ENCODE peak calls at places on chromosomes 11 and 22, in seven cellular contexts. M is ovary; R is CD8-positive, alpha-beta memory T cell; V is cardiac muscle cell; A is mesenchymal stem cell; D is GM23338; C is HCT116. E is an unnamed sample.

GRCh38 chr11:47259178-47259977 is 1.6 kb downstream of the NR1H3 start:
- DNase-seq in M (no peak), R (peak; percentile 57), V (peak; percentile 71), A (peak; percentile 65), D (peak; percentile 87), C (no peak), E (no peak)

GRCh38 chr11:12455938-12456337 is 78.6 kb downstream of the PARVA start:
- DNase-seq in M (no peak), R (no peak), V (no peak), A (peak; percentile 42), D (no peak), C (no peak), E (no peak)

GRCh38 chr11:108522318-108522717 is 24.1 kb upstream of the POGLUT3 start:
- DNase-seq in M (no peak), R (no peak), V (no peak), A (no peak), D (no peak), C (no peak), E (no peak)

GRCh38 chr22:49202226-49202625 is 625.4 kb downstream of the BRD1 start:
- DNase-seq in M (no peak), R (no peak), V (no peak), A (no peak), D (no peak), C (no peak), E (no peak)

GRCh38 chr11:68328374-68329091 is 16.1 kb downstream of the LRP5 start:
- DNase-seq in M (no peak), R (no peak), V (no peak), A (no peak), D (peak; percentile 75), C (no peak), E (no peak)

GRCh38 chr11:115458877-115459276 is 45.3 kb downstream of the CADM1 start:
- DNase-seq in M (no peak), R (no peak), V (no peak), A (no peak), D (no peak), C (no peak), E (no peak)

GRCh38 chr11:34105957-34106504 is 602 bp downstream of the NAT10 start:
- DNase-seq in M (no peak), R (no peak), V (no peak), A (no peak), D (no peak), C (no peak), E (no peak)

GRCh38 chr11:59776210-59777066 is 21.3 kb downstream of the STX3 start:
- DNase-seq in M (no peak), R (no peak), V (no peak), A (peak; percentile 55), D (no peak), C (peak; percentile 85), E (peak; percentile 80)

GRCh38 chr22:25332386-25332785 is 112.9 kb downstream of the CRYBB2 start:
- DNase-seq in M (no peak), R (no peak), V (no peak), A (no peak), D (no peak), C (no peak), E (no peak)

GRCh38 chr22:37560682-37561208 is 465 bp downstream of the CDC42EP1 start:
- DNase-seq in M (peak; percentile 81), R (no peak), V (no peak), A (peak; percentile 72), D (peak; percentile 41), C (no peak), E (no peak)

GRCh38 chr11:63737718-63738117 is 30.9 kb downstream of the ZFTA start:
- DNase-seq in M (no peak), R (no peak), V (no peak), A (no peak), D (no peak), C (no peak), E (no peak)

GRCh38 chr11:61683961-61684869 is 4.0 kb downstream of the DAGLA start:
- DNase-seq in M (no peak), R (no peak), V (no peak), A (no peak), D (no peak), C (no peak), E (no peak)

GRCh38 chr22:27311666-27312566 is 489.6 kb downstream of the MN1 start:
- DNase-seq in M (no peak), R (no peak), V (no peak), A (peak; percentile 42), D (peak; percentile 48), C (no peak), E (no peak)

DNA sequence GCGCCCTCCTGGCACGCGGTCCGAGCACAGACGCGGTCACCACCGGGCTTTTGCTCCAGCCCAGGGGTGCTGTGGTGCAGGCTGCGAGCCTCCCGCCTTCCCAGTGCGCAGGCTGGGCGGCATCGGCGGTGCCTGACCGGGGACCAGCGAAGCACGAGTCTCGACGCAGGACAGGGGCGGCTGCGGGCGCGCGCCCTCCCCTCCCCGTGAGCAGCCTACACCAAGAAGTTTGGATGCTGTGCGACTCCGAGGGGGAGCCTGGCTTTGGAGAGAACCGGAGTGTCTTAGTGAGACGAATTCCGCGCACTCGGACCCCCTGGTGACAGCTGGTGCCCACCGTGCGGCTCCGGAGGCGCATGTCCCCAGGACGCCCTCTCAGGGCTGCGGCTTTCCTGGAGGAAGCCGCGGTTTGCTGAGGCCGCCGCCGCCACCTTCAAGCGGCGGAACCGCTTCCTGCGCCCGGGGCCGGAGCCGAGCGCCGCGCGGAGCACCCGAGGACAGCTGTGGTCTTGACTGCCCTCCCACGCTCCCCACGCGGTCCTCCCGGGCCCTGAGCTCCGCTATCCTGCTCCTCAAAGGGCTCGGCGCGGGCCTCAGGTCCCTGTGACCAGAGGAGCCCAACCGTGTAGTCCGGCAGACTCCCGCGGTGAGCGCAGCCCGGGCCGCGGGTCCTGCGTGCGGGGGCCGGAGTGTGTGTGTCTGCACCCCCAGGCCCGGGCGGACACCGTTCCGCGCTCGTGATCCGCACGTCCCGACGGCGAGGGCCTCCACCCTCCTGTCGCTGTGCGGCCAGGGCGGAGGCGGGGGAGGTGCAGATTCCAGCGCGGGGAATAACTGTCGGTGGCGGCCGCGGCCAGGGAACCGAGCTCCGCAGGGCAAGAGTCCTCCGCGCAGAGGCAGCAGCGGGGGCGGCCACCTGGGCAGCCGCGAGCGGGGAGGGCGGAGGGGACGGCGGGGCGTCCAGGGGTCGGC is 1.7 kb downstream of the FGF3 start:
- DNase-seq in M (no peak), R (no peak), V (peak; percentile 67), A (peak; percentile 18), D (peak; percentile 56), C (no peak), E (peak; percentile 33)
- H3K27me3 ChIP-seq in M (no peaks in the 10 kb centered on the region), R (peaks cover 6% of the 10 kb centered on the region), V (peaks cover 80% of the 10 kb centered on the region), A (peaks cover 81% of the 10 kb centered on the region), D (peaks cover 78% of the 10 kb centered on the region), C (peaks cover 8% of the 10 kb centered on the region), E (peaks cover 73% of the 10 kb centered on the region)

DNA sequence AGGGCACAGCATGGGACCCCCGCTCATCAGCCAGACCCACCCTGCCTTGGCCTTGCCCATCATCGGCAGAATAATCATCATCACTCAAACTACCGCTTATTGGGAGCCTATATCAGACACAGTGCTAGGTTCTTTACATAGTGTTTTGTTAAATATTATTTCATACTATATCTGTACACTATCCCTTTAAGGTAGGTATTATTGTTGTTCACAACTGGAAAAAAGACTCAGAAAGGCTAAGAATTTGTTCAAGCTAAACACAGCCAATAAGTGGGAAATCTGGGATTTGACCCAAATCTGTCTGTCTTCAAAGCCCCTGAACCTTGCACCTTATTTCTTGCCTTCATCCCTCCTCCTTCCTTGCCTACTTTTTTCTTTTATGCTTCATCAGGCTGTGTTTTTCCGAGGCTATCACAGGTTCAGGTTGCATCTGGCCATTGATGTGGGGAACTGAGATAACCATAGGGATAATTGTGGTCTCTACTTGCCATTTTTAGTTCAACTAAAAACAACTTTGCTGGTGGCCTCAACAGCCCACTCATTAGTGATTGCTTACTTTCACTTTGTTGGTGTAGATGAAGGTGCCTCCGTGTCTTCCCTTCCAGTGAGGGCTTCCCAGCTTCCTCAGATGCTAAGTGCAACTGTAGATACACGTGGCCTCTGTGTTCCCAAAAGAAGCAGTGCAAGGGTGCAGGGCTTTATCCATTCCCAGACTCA is 35.2 kb downstream of the KCNJ1 start:
- DNase-seq in M (no peak), R (no peak), V (no peak), A (no peak), D (no peak), C (no peak), E (no peak)
- H3K27ac ChIP-seq in M (no peak overlapping the region), R (no peak overlapping the region), V (no peak overlapping the region), A (no peak overlapping the region), D (no peak overlapping the region), C (no peak overlapping the region), E (no peak overlapping the region)

DNA sequence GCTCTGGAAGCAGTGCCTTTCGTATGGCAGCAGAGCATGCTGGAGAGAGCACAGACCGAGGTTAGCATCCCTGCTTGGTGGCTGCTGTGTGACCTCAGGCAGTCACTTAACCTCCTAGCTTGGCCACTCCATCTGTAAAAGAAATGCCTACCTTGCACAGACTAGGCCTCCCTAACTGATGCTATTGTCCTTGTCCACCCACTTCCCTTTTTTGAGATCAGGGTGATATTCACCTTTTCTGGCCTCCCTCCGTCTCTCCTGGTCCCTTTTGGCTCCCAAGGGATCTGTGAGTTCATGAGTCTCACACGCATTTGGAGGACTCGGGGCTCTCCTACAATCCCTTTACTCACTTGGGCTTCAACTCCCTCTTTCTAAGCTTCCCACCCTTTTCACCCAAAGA is 37.2 kb downstream of the TECTA start:
- DNase-seq in M (no peak), R (no peak), V (no peak), A (no peak), D (no peak), C (no peak), E (no peak)
- H3K4me1 ChIP-seq in M (no peaks in the 10 kb centered on the region), R (no peaks in the 10 kb centered on the region), V (peaks cover 5% of the 10 kb centered on the region), A (peaks cover 2% of the 10 kb centered on the region), D (no peaks in the 10 kb centered on the region), C (no peaks in the 10 kb centered on the region), E (no peaks in the 10 kb centered on the region)

GRCh38 chr11:282171-282570 is 4.0 kb downstream of the NLRP6 start:
- DNase-seq in M (no peak), R (no peak), V (no peak), A (no peak), D (no peak), C (no peak), E (no peak)

GRCh38 chr11:279966-280761 is 2.0 kb downstream of the NLRP6 start:
- DNase-seq in M (no peak), R (peak; percentile 71), V (peak; percentile 64), A (no peak), D (peak; percentile 74), C (no peak), E (no peak)

GRCh38 chr11:280762-281485 is 2.7 kb downstream of the NLRP6 start:
- DNase-seq in M (no peak), R (peak; percentile 67), V (no peak), A (no peak), D (peak; percentile 51), C (no peak), E (no peak)

GRCh38 chr11:282630-283360 is 4.6 kb downstream of the NLRP6 start:
- DNase-seq in M (no peak), R (no peak), V (no peak), A (no peak), D (no peak), C (no peak), E (no peak)

DNA sequence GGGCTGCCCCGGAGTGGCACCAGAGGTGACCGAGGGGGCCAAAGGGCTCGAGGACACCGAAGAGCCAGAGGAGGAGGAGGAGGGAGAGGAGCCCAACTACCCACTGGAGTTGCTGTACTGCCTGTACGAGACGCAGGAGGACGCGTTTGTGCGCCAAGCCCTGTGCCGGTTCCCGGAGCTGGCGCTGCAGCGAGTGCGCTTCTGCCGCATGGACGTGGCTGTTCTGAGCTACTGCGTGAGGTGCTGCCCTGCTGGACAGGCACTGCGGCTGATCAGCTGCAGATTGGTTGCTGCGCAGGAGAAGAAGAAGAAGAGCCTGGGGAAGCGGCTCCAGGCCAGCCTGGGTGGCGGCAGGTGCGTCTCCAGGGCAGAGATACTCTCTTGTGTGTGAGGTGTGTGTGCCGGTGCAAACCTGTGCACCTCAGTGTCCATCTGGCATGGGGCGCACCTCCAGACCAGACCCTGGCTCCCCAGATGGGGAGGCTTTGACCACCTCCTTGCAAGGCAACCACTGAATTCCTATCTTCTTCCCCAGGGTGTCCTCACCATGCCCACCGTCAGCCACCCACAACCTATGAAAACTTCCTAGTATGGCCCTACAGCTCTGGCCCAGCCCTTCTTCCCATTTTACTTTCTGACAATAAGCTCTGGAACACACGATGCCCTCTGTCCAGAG is 3.4 kb downstream of the NLRP6 start:
- DNase-seq in M (no peak), R (no peak), V (no peak), A (no peak), D (no peak), C (no peak), E (no peak)
- H3K27me3 ChIP-seq in M (peaks cover 5% of the 10 kb centered on the region), R (no peaks in the 10 kb centered on the region), V (peaks cover 56% of the 10 kb centered on the region), A (peaks cover 92% of the 10 kb centered on the region), D (peaks cover 60% of the 10 kb centered on the region), C (no peaks in the 10 kb centered on the region), E (peaks cover 78% of the 10 kb centered on the region)

E was measured in foreskin keratinocyte.